ENCODE peak calls at places on chromosome 12, in eight cellular contexts. One of them, this sample, is unnamed.
A peak's percentile ranks its signal among the peaks of the same experiment; 100 is the strongest.

GRCh38 chr12:2431810-2432209 is 363.0 kb upstream of the FKBP4 start:
- DNase-seq in cardiac fibroblast: no peak
- DNase-seq in fibroblast of mammary gland: peak; percentile 59
- DNase-seq in cardiac muscle cell: peak; percentile 21
- DNase-seq in RWPE1: no peak
- DNase-seq in body of pancreas: no peak
- DNase-seq in foreskin fibroblast: no peak
- DNase-seq in PC-3: no peak
- DNase-seq in this sample: no peak

GRCh38 chr12:88111074-88111652 is 30.7 kb downstream of the CEP290 start:
- DNase-seq in foreskin fibroblast: peak; percentile 12
- DNase-seq in body of pancreas: no peak
- DNase-seq in fibroblast of mammary gland: peak; percentile 70
- DNase-seq in PC-3: peak; percentile 76
- DNase-seq in RWPE1: peak; percentile 35
- DNase-seq in cardiac fibroblast: peak; percentile 75
- DNase-seq in cardiac muscle cell: peak; percentile 63
- DNase-seq in this sample: no peak

GRCh38 chr12:12461923-12462315 is 100.7 kb downstream of the DUSP16 start:
- DNase-seq in fibroblast of mammary gland: no peak
- DNase-seq in foreskin fibroblast: no peak
- DNase-seq in body of pancreas: no peak
- DNase-seq in cardiac fibroblast: no peak
- DNase-seq in PC-3: no peak
- DNase-seq in RWPE1: no peak
- DNase-seq in cardiac muscle cell: no peak
- DNase-seq in this sample: no peak

GRCh38 chr12:95674088-95674595 is 116.4 kb downstream of the NTN4 start:
- DNase-seq in cardiac fibroblast: no peak
- DNase-seq in PC-3: no peak
- DNase-seq in body of pancreas: no peak
- DNase-seq in fibroblast of mammary gland: no peak
- DNase-seq in foreskin fibroblast: no peak
- DNase-seq in cardiac muscle cell: no peak
- DNase-seq in RWPE1: no peak
- DNase-seq in this sample: no peak

GRCh38 chr12:55612646-55613045 is 24.0 kb upstream of the OR10P1 start:
- DNase-seq in body of pancreas: no peak
- DNase-seq in cardiac fibroblast: no peak
- DNase-seq in cardiac muscle cell: no peak
- DNase-seq in RWPE1: no peak
- DNase-seq in foreskin fibroblast: no peak
- DNase-seq in PC-3: no peak
- DNase-seq in fibroblast of mammary gland: no peak
- DNase-seq in this sample: no peak

GRCh38 chr12:92562063-92562734 is 140.6 kb upstream of the PLEKHG7 start:
- DNase-seq in PC-3: no peak
- DNase-seq in body of pancreas: no peak
- DNase-seq in cardiac muscle cell: peak; percentile 44
- DNase-seq in foreskin fibroblast: no peak
- DNase-seq in fibroblast of mammary gland: peak; percentile 13
- DNase-seq in cardiac fibroblast: peak; percentile 14
- DNase-seq in RWPE1: no peak
- DNase-seq in this sample: no peak

GRCh38 chr12:26198742-26199141 is 3.4 kb downstream of the SSPN start:
- DNase-seq in fibroblast of mammary gland: peak; percentile 78
- DNase-seq in cardiac muscle cell: peak; percentile 51
- DNase-seq in foreskin fibroblast: peak; percentile 34
- DNase-seq in cardiac fibroblast: peak; percentile 43
- DNase-seq in body of pancreas: no peak
- DNase-seq in RWPE1: no peak
- DNase-seq in PC-3: peak; percentile 78
- DNase-seq in this sample: no peak

GRCh38 chr12:95943231-95943842 is at the start of gene AMDHD1:
- DNase-seq in body of pancreas: peak; percentile 51
- DNase-seq in cardiac fibroblast: peak; percentile 45
- DNase-seq in fibroblast of mammary gland: peak; percentile 36
- DNase-seq in cardiac muscle cell: peak; percentile 55
- DNase-seq in foreskin fibroblast: peak; percentile 42
- DNase-seq in PC-3: peak; percentile 58
- DNase-seq in RWPE1: peak; percentile 53
- DNase-seq in this sample: peak; percentile 77

GRCh38 chr12:117967512-117967911 is 1.3 kb downstream of the KSR2 start:
- DNase-seq in body of pancreas: no peak
- DNase-seq in cardiac muscle cell: no peak
- DNase-seq in PC-3: no peak
- DNase-seq in fibroblast of mammary gland: no peak
- DNase-seq in RWPE1: no peak
- DNase-seq in foreskin fibroblast: no peak
- DNase-seq in cardiac fibroblast: no peak
- DNase-seq in this sample: no peak

GRCh38 chr12:94791933-94792332 is 141.6 kb upstream of the TMCC3 start:
- DNase-seq in fibroblast of mammary gland: no peak
- DNase-seq in foreskin fibroblast: no peak
- DNase-seq in RWPE1: no peak
- DNase-seq in cardiac muscle cell: no peak
- DNase-seq in cardiac fibroblast: no peak
- DNase-seq in PC-3: no peak
- DNase-seq in body of pancreas: no peak
- DNase-seq in this sample: no peak

GRCh38 chr12:27289414-27289813 is 43.2 kb upstream of the BMAL2 start:
- DNase-seq in body of pancreas: no peak
- DNase-seq in foreskin fibroblast: no peak
- DNase-seq in PC-3: no peak
- DNase-seq in fibroblast of mammary gland: no peak
- DNase-seq in cardiac muscle cell: no peak
- DNase-seq in RWPE1: no peak
- DNase-seq in cardiac fibroblast: no peak
- DNase-seq in this sample: no peak

GRCh38 chr12:41441180-41441579 is 253.1 kb downstream of the PDZRN4 start:
- DNase-seq in RWPE1: no peak
- DNase-seq in cardiac muscle cell: no peak
- DNase-seq in foreskin fibroblast: no peak
- DNase-seq in fibroblast of mammary gland: no peak
- DNase-seq in PC-3: no peak
- DNase-seq in body of pancreas: no peak
- DNase-seq in cardiac fibroblast: no peak
- DNase-seq in this sample: no peak

GRCh38 chr12:9118161-9118560 is 2.4 kb upstream of the A2M start:
- DNase-seq in RWPE1: no peak
- DNase-seq in fibroblast of mammary gland: peak; percentile 13
- DNase-seq in cardiac muscle cell: no peak
- DNase-seq in foreskin fibroblast: no peak
- DNase-seq in body of pancreas: no peak
- DNase-seq in cardiac fibroblast: no peak
- DNase-seq in PC-3: no peak
- DNase-seq in this sample: no peak

GRCh38 chr12:107663277-107663676 is 22.3 kb upstream of the PWP1 start:
- DNase-seq in fibroblast of mammary gland: no peak
- DNase-seq in cardiac fibroblast: no peak
- DNase-seq in PC-3: no peak
- DNase-seq in body of pancreas: no peak
- DNase-seq in RWPE1: no peak
- DNase-seq in foreskin fibroblast: no peak
- DNase-seq in cardiac muscle cell: no peak
- DNase-seq in this sample: no peak

GRCh38 chr12:54338682-54339296 is 13.9 kb downstream of the COPZ1 start:
- DNase-seq in RWPE1: no peak
- DNase-seq in PC-3: no peak
- DNase-seq in cardiac muscle cell: peak; percentile 74
- DNase-seq in foreskin fibroblast: no peak
- DNase-seq in cardiac fibroblast: no peak
- DNase-seq in body of pancreas: no peak
- DNase-seq in fibroblast of mammary gland: peak; percentile 44
- DNase-seq in this sample: no peak

GRCh38 chr12:21657336-21658077 is at the start of gene LDHB:
- DNase-seq in body of pancreas: peak; percentile 95
- DNase-seq in RWPE1: peak; percentile 82
- DNase-seq in PC-3: peak; percentile 90
- DNase-seq in cardiac muscle cell: peak; percentile 99
- DNase-seq in foreskin fibroblast: peak; percentile 95
- DNase-seq in fibroblast of mammary gland: peak; percentile 96
- DNase-seq in cardiac fibroblast: peak; percentile 97
- DNase-seq in this sample: peak; percentile 93

GRCh38 chr12:89848732-89849131 is 140.1 kb upstream of the ATP2B1 start:
- DNase-seq in foreskin fibroblast: no peak
- DNase-seq in PC-3: no peak
- DNase-seq in body of pancreas: no peak
- DNase-seq in fibroblast of mammary gland: no peak
- DNase-seq in cardiac muscle cell: peak; percentile 7
- DNase-seq in RWPE1: no peak
- DNase-seq in cardiac fibroblast: no peak
- DNase-seq in this sample: no peak

GRCh38 chr12:120225852-120226640 is 25.1 kb upstream of the RPLP0 start:
- DNase-seq in fibroblast of mammary gland: no peak
- DNase-seq in RWPE1: no peak
- DNase-seq in cardiac muscle cell: no peak
- DNase-seq in foreskin fibroblast: no peak
- DNase-seq in body of pancreas: peak; percentile 40
- DNase-seq in PC-3: no peak
- DNase-seq in cardiac fibroblast: peak; percentile 44
- DNase-seq in this sample: no peak
- TF ChIP-seq CTCF in fibroblast of mammary gland: no peak
- TF ChIP-seq CTCF in RWPE1: no peak
- TF ChIP-seq CTCF in cardiac muscle cell: no peak
- TF ChIP-seq CTCF in foreskin fibroblast: no peak
- TF ChIP-seq CTCF in body of pancreas: no peak
- TF ChIP-seq CTCF in PC-3: peak; percentile 20
- TF ChIP-seq CTCF in cardiac fibroblast: no peak
- TF ChIP-seq CTCF in this sample: no peak

GRCh38 chr12:113358381-113359132 is at the start of gene PLBD2:
- DNase-seq in RWPE1: peak; percentile 97
- DNase-seq in fibroblast of mammary gland: peak; percentile 89
- DNase-seq in body of pancreas: peak; percentile 97
- DNase-seq in cardiac muscle cell: peak; percentile 97
- DNase-seq in foreskin fibroblast: peak; percentile 94
- DNase-seq in PC-3: peak; percentile 93
- DNase-seq in cardiac fibroblast: peak; percentile 93
- DNase-seq in this sample: peak; percentile 95
- TF ChIP-seq CTCF in RWPE1: no peak
- TF ChIP-seq CTCF in fibroblast of mammary gland: no peak
- TF ChIP-seq CTCF in body of pancreas: peak; percentile 6
- TF ChIP-seq CTCF in cardiac muscle cell: no peak
- TF ChIP-seq CTCF in foreskin fibroblast: no peak
- TF ChIP-seq CTCF in PC-3: no peak
- TF ChIP-seq CTCF in cardiac fibroblast: no peak
- TF ChIP-seq CTCF in this sample: no peak

GRCh38 chr12:76379261-76379660 is 31.0 kb upstream of the BBS10 start:
- DNase-seq in cardiac muscle cell: no peak
- DNase-seq in RWPE1: no peak
- DNase-seq in foreskin fibroblast: no peak
- DNase-seq in body of pancreas: no peak
- DNase-seq in fibroblast of mammary gland: no peak
- DNase-seq in PC-3: no peak
- DNase-seq in cardiac fibroblast: no peak
- DNase-seq in this sample: no peak
- TF ChIP-seq CTCF in cardiac muscle cell: no peak
- TF ChIP-seq CTCF in RWPE1: no peak
- TF ChIP-seq CTCF in foreskin fibroblast: no peak
- TF ChIP-seq CTCF in body of pancreas: no peak
- TF ChIP-seq CTCF in fibroblast of mammary gland: no peak
- TF ChIP-seq CTCF in PC-3: no peak
- TF ChIP-seq CTCF in cardiac fibroblast: no peak
- TF ChIP-seq CTCF in this sample: no peak

GRCh38 chr12:124750149-124750656 is 113.5 kb downstream of the SCARB1 start:
- DNase-seq in RWPE1: no peak
- DNase-seq in body of pancreas: no peak
- DNase-seq in cardiac muscle cell: no peak
- DNase-seq in foreskin fibroblast: no peak
- DNase-seq in cardiac fibroblast: no peak
- DNase-seq in PC-3: no peak
- DNase-seq in fibroblast of mammary gland: no peak
- DNase-seq in this sample: no peak

GRCh38 chr12:124751654-124752355 is 111.9 kb downstream of the SCARB1 start:
- DNase-seq in foreskin fibroblast: no peak
- DNase-seq in body of pancreas: no peak
- DNase-seq in PC-3: no peak
- DNase-seq in cardiac muscle cell: no peak
- DNase-seq in RWPE1: no peak
- DNase-seq in cardiac fibroblast: no peak
- DNase-seq in fibroblast of mammary gland: no peak
- DNase-seq in this sample: no peak

GRCh38 chr12:124749725-124750124 is 113.9 kb downstream of the SCARB1 start:
- DNase-seq in foreskin fibroblast: no peak
- DNase-seq in fibroblast of mammary gland: no peak
- DNase-seq in cardiac muscle cell: no peak
- DNase-seq in cardiac fibroblast: no peak
- DNase-seq in body of pancreas: no peak
- DNase-seq in RWPE1: no peak
- DNase-seq in PC-3: no peak
- DNase-seq in this sample: no peak

GRCh38 chr12:124752437-124753229 is 111.0 kb downstream of the SCARB1 start:
- DNase-seq in cardiac muscle cell: peak; percentile 61
- DNase-seq in fibroblast of mammary gland: peak; percentile 90
- DNase-seq in foreskin fibroblast: peak; percentile 81
- DNase-seq in body of pancreas: no peak
- DNase-seq in PC-3: peak; percentile 61
- DNase-seq in cardiac fibroblast: peak; percentile 84
- DNase-seq in RWPE1: peak; percentile 47
- DNase-seq in this sample: no peak

GRCh38 chr12:124750787-124751471 is 112.7 kb downstream of the SCARB1 start:
- DNase-seq in cardiac muscle cell: no peak
- DNase-seq in PC-3: no peak
- DNase-seq in body of pancreas: no peak
- DNase-seq in fibroblast of mammary gland: no peak
- DNase-seq in foreskin fibroblast: no peak
- DNase-seq in cardiac fibroblast: no peak
- DNase-seq in RWPE1: no peak
- DNase-seq in this sample: peak; percentile 45
- TF ChIP-seq CTCF in cardiac muscle cell: peak; percentile 14
- TF ChIP-seq CTCF in PC-3: peak; percentile 52
- TF ChIP-seq CTCF in body of pancreas: no peak
- TF ChIP-seq CTCF in fibroblast of mammary gland: no peak
- TF ChIP-seq CTCF in foreskin fibroblast: peak; percentile 4
- TF ChIP-seq CTCF in cardiac fibroblast: no peak
- TF ChIP-seq CTCF in RWPE1: no peak
- TF ChIP-seq CTCF in this sample: no peak